ENCODE peak calls at places on chromosomes 13 and 19, in five cellular contexts. One of them, this sample, is unnamed.

GRCh38 chr19:18881491-18881890 is 14.5 kb downstream of the CERS1 start:
- DNase-seq in HepG2: no peak
- DNase-seq in A549: no peak
- DNase-seq in H1: no peak
- DNase-seq in GM12878: no peak
- DNase-seq in this sample: no peak

GRCh38 chr13:100673376-100673830 is 1.2 kb downstream of the TMTC4 start:
- DNase-seq in HepG2: no peak
- DNase-seq in A549: no peak
- DNase-seq in GM12878: no peak
- DNase-seq in H1: peak
- DNase-seq in this sample: peak

GRCh38 chr19:48654299-48655059 is 8.5 kb upstream of the CA11 start:
- DNase-seq in H1: no peak
- DNase-seq in GM12878: no peak
- DNase-seq in HepG2: no peak
- DNase-seq in A549: no peak
- DNase-seq in this sample: peak

GRCh38 chr13:111122056-111122455 is 6.9 kb downstream of the ARHGEF7 start:
- DNase-seq in A549: no peak
- DNase-seq in HepG2: no peak
- DNase-seq in H1: peak
- DNase-seq in GM12878: no peak
- DNase-seq in this sample: no peak

GRCh38 chr19:15417699-15418098 is 1.1 kb downstream of the AKAP8L start:
- DNase-seq in HepG2: no peak
- DNase-seq in GM12878: no peak
- DNase-seq in A549: no peak
- DNase-seq in H1: no peak
- DNase-seq in this sample: no peak

GRCh38 chr13:90702050-90702449 is 645.4 kb upstream of the MIR17HG start:
- DNase-seq in H1: no peak
- DNase-seq in A549: no peak
- DNase-seq in HepG2: no peak
- DNase-seq in GM12878: no peak
- DNase-seq in this sample: no peak

GRCh38 chr13:30422056-30422914 is at the start of gene UBE2L5:
- DNase-seq in GM12878: no peak
- DNase-seq in A549: peak
- DNase-seq in H1: peak
- DNase-seq in HepG2: peak
- DNase-seq in this sample: peak

GRCh38 chr13:77016241-77016812 is 10.6 kb downstream of the FBXL3 start:
- DNase-seq in H1: no peak
- DNase-seq in HepG2: no peak
- DNase-seq in A549: no peak
- DNase-seq in GM12878: no peak
- DNase-seq in this sample: no peak

GRCh38 chr19:41926028-41926860 is 2.0 kb downstream of the ERFL start:
- DNase-seq in A549: no peak
- DNase-seq in HepG2: no peak
- DNase-seq in H1: no peak
- DNase-seq in GM12878: no peak
- DNase-seq in this sample: no peak

GRCh38 chr13:111908981-111909380 is 158.0 kb upstream of the SOX1 start:
- DNase-seq in A549: no peak
- DNase-seq in HepG2: no peak
- DNase-seq in GM12878: no peak
- DNase-seq in H1: peak
- DNase-seq in this sample: no peak

GRCh38 chr13:38348890-38349289 is 761 bp upstream of the UFM1 start:
- DNase-seq in H1: no peak
- DNase-seq in A549: no peak
- DNase-seq in HepG2: no peak
- DNase-seq in GM12878: no peak
- DNase-seq in this sample: peak

GRCh38 chr13:40149611-40150283 is 494.3 kb downstream of the COG6 start:
- DNase-seq in A549: peak
- DNase-seq in HepG2: no peak
- DNase-seq in H1: no peak
- DNase-seq in GM12878: no peak
- DNase-seq in this sample: no peak

GRCh38 chr19:54107876-54108490 is 5.3 kb downstream of the NDUFA3 start:
- DNase-seq in GM12878: no peak
- DNase-seq in HepG2: no peak
- DNase-seq in H1: no peak
- DNase-seq in A549: no peak
- DNase-seq in this sample: no peak

GRCh38 chr19:6663236-6664187 is 6.4 kb downstream of the TNFSF14 start:
- DNase-seq in H1: no peak
- DNase-seq in GM12878: no peak
- DNase-seq in HepG2: no peak
- DNase-seq in A549: no peak
- DNase-seq in this sample: no peak

GRCh38 chr13:59425211-59425721 is 738.5 kb downstream of the DIAPH3 start:
- DNase-seq in HepG2: no peak
- DNase-seq in H1: no peak
- DNase-seq in A549: no peak
- DNase-seq in GM12878: no peak
- DNase-seq in this sample: no peak

GRCh38 chr19:8609210-8610040 is 1.1 kb downstream of the ADAMTS10 start:
- DNase-seq in A549: peak
- DNase-seq in GM12878: no peak
- DNase-seq in HepG2: peak
- DNase-seq in H1: peak
- DNase-seq in this sample: peak

GRCh38 chr19:49118565-49119410 is at the start of gene C19orf73:
- DNase-seq in H1: peak
- DNase-seq in GM12878: peak
- DNase-seq in A549: peak
- DNase-seq in HepG2: peak
- DNase-seq in this sample: peak

GRCh38 chr19:12265921-12266704 is 28.6 kb downstream of the ZNF44 start:
- DNase-seq in H1: no peak
- DNase-seq in GM12878: no peak
- DNase-seq in A549: no peak
- DNase-seq in HepG2: no peak
- DNase-seq in this sample: peak

GRCh38 chr19:18665771-18666202 is 17.7 kb upstream of the CRTC1 start:
- DNase-seq in HepG2: no peak
- DNase-seq in H1: no peak
- DNase-seq in GM12878: no peak
- DNase-seq in A549: no peak
- DNase-seq in this sample: no peak

GRCh38 chr13:83733293-83733692 is 149.0 kb downstream of the SLITRK1 start:
- DNase-seq in HepG2: no peak
- DNase-seq in H1: no peak
- DNase-seq in GM12878: no peak
- DNase-seq in A549: no peak
- DNase-seq in this sample: no peak

GRCh38 chr13:105196052-105196451 is 1339.4 kb downstream of the EFNB2 start:
- DNase-seq in H1: no peak
- DNase-seq in HepG2: no peak
- DNase-seq in GM12878: no peak
- DNase-seq in A549: peak
- DNase-seq in this sample: no peak

GRCh38 chr13:53250272-53250875 is 221.8 kb downstream of the OLFM4 start:
- DNase-seq in A549: peak
- DNase-seq in GM12878: peak
- DNase-seq in H1: no peak
- DNase-seq in HepG2: peak
- DNase-seq in this sample: peak

GRCh38 chr19:47723573-47723923 is 10.3 kb downstream of the EHD2 start:
- DNase-seq in A549: peak
- DNase-seq in HepG2: peak
- DNase-seq in H1: no peak
- DNase-seq in GM12878: no peak
- DNase-seq in this sample: no peak

GRCh38 chr13:37443538-37443937 is 155.0 kb downstream of the POSTN start:
- DNase-seq in A549: no peak
- DNase-seq in HepG2: no peak
- DNase-seq in H1: no peak
- DNase-seq in GM12878: no peak
- DNase-seq in this sample: no peak

GRCh38 chr19:35750167-35750566 is 1.8 kb downstream of the LIN37 start:
- DNase-seq in H1: no peak
- DNase-seq in A549: no peak
- DNase-seq in GM12878: no peak
- DNase-seq in HepG2: no peak
- DNase-seq in this sample: no peak

GRCh38 chr19:17503240-17503639 is 8.2 kb upstream of the PGLS start:
- DNase-seq in A549: no peak
- DNase-seq in H1: no peak
- DNase-seq in HepG2: no peak
- DNase-seq in GM12878: no peak
- DNase-seq in this sample: no peak

GRCh38 chr19:50189326-50189725 is 14.1 kb upstream of the MYH14 start:
- DNase-seq in GM12878: no peak
- DNase-seq in H1: no peak
- DNase-seq in A549: no peak
- DNase-seq in HepG2: no peak
- DNase-seq in this sample: no peak

GRCh38 chr19:50195224-50195623 is 8.2 kb upstream of the MYH14 start:
- DNase-seq in GM12878: no peak
- DNase-seq in HepG2: no peak
- DNase-seq in H1: no peak
- DNase-seq in A549: no peak
- DNase-seq in this sample: no peak

GRCh38 chr19:50190439-50190891 is 13.0 kb upstream of the MYH14 start:
- DNase-seq in A549: no peak
- DNase-seq in H1: no peak
- DNase-seq in GM12878: peak
- DNase-seq in HepG2: no peak
- DNase-seq in this sample: no peak

GRCh38 chr19:50191270-50191669 is 12.2 kb upstream of the MYH14 start:
- DNase-seq in H1: no peak
- DNase-seq in A549: no peak
- DNase-seq in GM12878: peak
- DNase-seq in HepG2: no peak
- DNase-seq in this sample: no peak

GRCh38 chr19:50192463-50193211 is 10.8 kb upstream of the MYH14 start:
- DNase-seq in HepG2: no peak
- DNase-seq in A549: no peak
- DNase-seq in GM12878: no peak
- DNase-seq in H1: no peak
- DNase-seq in this sample: no peak
- TF ChIP-seq HDAC2 in HepG2: no peak
- TF ChIP-seq HDAC2 in A549: no peak
- TF ChIP-seq HDAC2 in GM12878: no peak
- TF ChIP-seq HDAC2 in H1: no peak
- TF ChIP-seq HDAC2 in this sample: no peak

GRCh38 chr19:1046117-1046626 is 6.3 kb downstream of the ABCA7 start:
- DNase-seq in H1: no peak
- DNase-seq in HepG2: peak
- DNase-seq in GM12878: no peak
- DNase-seq in A549: no peak
- DNase-seq in this sample: no peak
- TF ChIP-seq USF2 in H1: no peak
- TF ChIP-seq USF2 in HepG2: peak
- TF ChIP-seq USF2 in GM12878: no peak
- TF ChIP-seq USF2 in A549: no peak
- TF ChIP-seq USF2 in this sample: no peak

GRCh38 chr13:67238277-67238859 is 8.2 kb upstream of the PCDH9 start:
- DNase-seq in HepG2: peak
- DNase-seq in H1: no peak
- DNase-seq in GM12878: no peak
- DNase-seq in A549: no peak
- DNase-seq in this sample: peak
- TF ChIP-seq HDAC2 in HepG2: no peak
- TF ChIP-seq HDAC2 in H1: no peak
- TF ChIP-seq HDAC2 in GM12878: no peak
- TF ChIP-seq HDAC2 in A549: no peak
- TF ChIP-seq HDAC2 in this sample: no peak

GRCh38 chr19:43928820-43929219 is 6.3 kb downstream of the ZNF45 start:
- DNase-seq in A549: no peak
- DNase-seq in GM12878: no peak
- DNase-seq in H1: no peak
- DNase-seq in HepG2: no peak
- DNase-seq in this sample: no peak

GRCh38 chr19:43936219-43936618 is 1.1 kb upstream of the ZNF45 start:
- DNase-seq in H1: no peak
- DNase-seq in GM12878: no peak
- DNase-seq in HepG2: no peak
- DNase-seq in A549: no peak
- DNase-seq in this sample: peak

GRCh38 chr19:43939557-43940260 is 4.6 kb upstream of the ZNF45 start:
- DNase-seq in GM12878: no peak
- DNase-seq in H1: no peak
- DNase-seq in HepG2: no peak
- DNase-seq in A549: no peak
- DNase-seq in this sample: no peak

GRCh38 chr19:43934985-43935708 is at the start of gene ZNF45:
- DNase-seq in HepG2: peak
- DNase-seq in H1: peak
- DNase-seq in A549: peak
- DNase-seq in GM12878: peak
- DNase-seq in this sample: peak

GRCh38 chr19:43934055-43934984 is 762 bp downstream of the ZNF45 start:
- DNase-seq in H1: no peak
- DNase-seq in A549: peak
- DNase-seq in HepG2: no peak
- DNase-seq in GM12878: no peak
- DNase-seq in this sample: peak
- TF ChIP-seq USF2 in H1: no peak
- TF ChIP-seq USF2 in A549: no peak
- TF ChIP-seq USF2 in HepG2: no peak
- TF ChIP-seq USF2 in GM12878: no peak
- TF ChIP-seq USF2 in this sample: no peak

DNA sequence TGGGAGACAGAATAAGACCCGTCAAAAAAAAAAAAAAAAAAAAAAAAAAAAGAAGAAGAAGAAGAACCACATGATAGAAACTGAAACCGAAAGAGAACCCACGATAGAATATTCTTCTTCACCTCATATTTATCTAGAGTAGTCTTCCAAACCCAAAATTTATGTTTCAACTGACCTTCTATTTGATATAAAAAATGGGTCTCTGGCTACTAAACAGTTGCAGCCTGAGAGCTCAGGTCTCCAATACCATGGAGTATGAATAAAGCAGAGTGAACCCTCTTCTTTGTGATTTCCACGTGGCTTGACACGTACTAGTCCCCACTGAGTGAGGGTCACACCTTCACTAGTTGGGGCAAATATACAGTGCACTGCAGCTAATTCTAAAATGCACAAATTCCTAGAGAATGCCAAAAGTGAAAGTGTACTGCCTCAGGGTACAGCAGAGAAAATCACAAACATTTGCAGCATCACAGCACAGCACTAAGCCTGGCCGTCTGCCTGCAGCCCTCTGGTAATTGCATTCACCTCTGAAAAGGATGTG is 30.8 kb upstream of the RFC3 start:
- DNase-seq in GM12878: peak
- DNase-seq in H1: no peak
- DNase-seq in HepG2: no peak
- DNase-seq in A549: no peak
- DNase-seq in this sample: no peak
- TF ChIP-seq HDAC2 in GM12878: no peak
- TF ChIP-seq HDAC2 in H1: no peak
- TF ChIP-seq HDAC2 in HepG2: no peak
- TF ChIP-seq HDAC2 in A549: no peak
- TF ChIP-seq HDAC2 in this sample: no peak

GRCh38 chr19:38015216-38015615 is 108.2 kb downstream of the SIPA1L3 start:
- DNase-seq in GM12878: no peak
- DNase-seq in H1: no peak
- DNase-seq in HepG2: no peak
- DNase-seq in A549: no peak
- DNase-seq in this sample: no peak
- TF ChIP-seq USF2 in GM12878: no peak
- TF ChIP-seq USF2 in H1: no peak
- TF ChIP-seq USF2 in HepG2: no peak
- TF ChIP-seq USF2 in A549: no peak
- TF ChIP-seq USF2 in this sample: no peak